ENCODE peak calls at places on chromosomes 12 and 14, in seven cellular contexts. X is colonic mucosa, V is psoas muscle, J is gastrocnemius medialis, G is prostate gland, Z is A673, T is fibroblast of lung. C is an unnamed sample.
A peak's percentile ranks its signal among the peaks of the same experiment; 100 is the strongest.

GRCh38 chr12:67813509-67813908 is 165.0 kb downstream of the DYRK2 start:
- DNase-seq in T (no peak), Z (no peak), V (no peak), J (no peak), G (no peak), X (no peak), C (no peak)

GRCh38 chr14:44742202-44742601 is 219.5 kb downstream of the KLHL28 start:
- DNase-seq in V (no peak), G (no peak), T (no peak), X (no peak), J (no peak), Z (no peak), C (no peak)

GRCh38 chr12:50707396-50707795 is 56.5 kb upstream of the ATF1 start:
- DNase-seq in Z (no peak), J (no peak), V (no peak), X (no peak), G (no peak), T (no peak), C (no peak)

GRCh38 chr14:69573841-69574265 is 818 bp downstream of the CCDC177 start:
- DNase-seq in T (no peak), X (no peak), G (no peak), J (no peak), Z (peak; percentile 66), V (no peak), C (no peak)

GRCh38 chr12:78284417-78284816 is 453.7 kb downstream of the NAV3 start:
- DNase-seq in Z (no peak), G (no peak), J (no peak), T (no peak), X (no peak), V (no peak), C (no peak)

GRCh38 chr12:13537623-13538022 is 341.1 kb downstream of the EMP1 start:
- DNase-seq in J (no peak), G (no peak), T (no peak), X (no peak), V (no peak), Z (no peak), C (no peak)

GRCh38 chr12:65597527-65597926 is 226.8 kb upstream of the HMGA2 start:
- DNase-seq in T (peak; percentile 52), J (no peak), X (no peak), V (no peak), Z (no peak), G (no peak), C (no peak)

GRCh38 chr14:21039059-21039422 is 3.1 kb upstream of the RNASE7 start:
- DNase-seq in Z (no peak), X (peak; percentile 88), V (peak; percentile 90), T (peak; percentile 61), G (peak; percentile 88), J (peak; percentile 98), C (peak; percentile 75)

GRCh38 chr12:122137229-122137628 is 36.8 kb downstream of the IL31 start:
- DNase-seq in V (no peak), Z (no peak), T (no peak), X (no peak), J (no peak), G (no peak), C (no peak)

GRCh38 chr14:86787782-86788181 is 1205.2 kb downstream of the GALC start:
- DNase-seq in V (no peak), G (no peak), X (no peak), T (peak; percentile 14), J (no peak), Z (peak; percentile 64), C (no peak)

GRCh38 chr12:92369643-92370042 is 224.0 kb upstream of the BTG1 start:
- DNase-seq in V (no peak), T (peak; percentile 72), J (no peak), X (no peak), Z (no peak), G (no peak), C (no peak)

GRCh38 chr12:90909069-90909676 is 45.8 kb downstream of the CCER1 start:
- DNase-seq in J (no peak), V (no peak), Z (peak; percentile 72), X (peak; percentile 18), T (peak; percentile 60), G (no peak), C (no peak)

GRCh38 chr12:14635776-14636175 is 60.6 kb downstream of the GUCY2C start:
- DNase-seq in V (no peak), X (no peak), Z (no peak), T (peak; percentile 46), J (no peak), G (no peak), C (no peak)

GRCh38 chr14:99259327-99259726 is 12.7 kb downstream of the BCL11B start:
- DNase-seq in J (no peak), X (no peak), V (no peak), Z (no peak), G (no peak), T (no peak), C (no peak)

GRCh38 chr12:103905730-103906349 is 24.4 kb upstream of the HSP90B1 start:
- DNase-seq in X (no peak), Z (no peak), J (no peak), V (no peak), G (no peak), T (no peak), C (no peak)

DNA sequence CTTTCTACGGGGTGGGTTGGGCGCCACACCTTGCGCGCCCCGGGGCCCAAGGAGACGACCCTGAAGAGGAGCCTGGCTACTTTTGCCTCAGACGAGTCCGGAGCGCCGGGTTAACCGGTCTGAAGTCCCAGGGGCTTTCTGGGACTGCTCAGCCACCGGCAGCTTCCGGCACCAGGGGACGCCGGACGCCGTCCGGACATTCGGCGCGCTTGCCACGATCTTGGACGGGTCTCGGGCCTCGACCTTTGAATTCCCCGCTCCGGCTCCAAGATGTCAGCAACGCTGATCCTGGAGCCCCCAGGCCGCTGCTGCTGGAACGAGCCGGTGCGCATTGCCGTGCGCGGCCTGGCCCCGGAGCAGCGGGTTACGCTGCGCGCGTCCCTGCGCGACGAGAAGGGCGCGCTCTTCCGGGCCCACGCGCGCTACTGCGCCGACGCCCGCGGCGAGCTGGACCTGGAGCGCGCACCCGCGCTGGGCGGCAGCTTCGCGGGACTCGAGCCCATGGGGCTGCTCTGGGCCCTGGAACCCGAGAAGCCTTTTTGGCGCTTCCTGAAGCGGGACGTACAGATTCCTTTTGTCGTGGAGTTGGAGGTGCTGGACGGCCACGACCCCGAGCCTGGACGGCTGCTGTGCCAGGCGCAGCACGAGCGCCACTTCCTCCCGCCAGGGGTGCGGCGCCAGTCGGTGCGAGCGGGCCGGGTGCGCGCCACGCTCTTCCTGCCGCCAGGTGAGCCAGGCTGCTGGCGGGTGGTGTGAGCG is at the start of gene ACOT4:
- DNase-seq in G (no peak), Z (peak; percentile 29), T (peak; percentile 54), J (no peak), V (no peak), X (peak; percentile 39), C (peak; percentile 80)
- TF ChIP-seq CTCF in G (peak; percentile 27), Z (no peak), T (no peak), J (no peak), V (no peak), X (peak; percentile 20), C (peak; percentile 11)

GRCh38 chr12:108691995-108692808 is 39.1 kb downstream of the CORO1C start:
- DNase-seq in J (peak; percentile 80), Z (peak; percentile 69), G (peak; percentile 62), X (peak; percentile 30), V (peak; percentile 41), T (peak; percentile 49), C (no peak)
- H3K4me3 ChIP-seq in J (peak overlapping the region; percentile 40), Z (no peak overlapping the region), G (no peak overlapping the region), X (no peak overlapping the region), V (peak overlapping the region; percentile 55), T (no peak overlapping the region), C (peak overlapping the region; percentile 21)

GRCh38 chr12:29152223-29152868 is 3.3 kb downstream of the FAR2 start:
- DNase-seq in T (no peak), X (no peak), J (no peak), G (no peak), V (no peak), Z (no peak), C (no peak)

GRCh38 chr12:29146201-29146600 is 2.9 kb upstream of the FAR2 start:
- DNase-seq in J (no peak), X (no peak), Z (no peak), V (no peak), G (no peak), T (no peak), C (no peak)

GRCh38 chr12:29148065-29148957 is 767 bp upstream of the FAR2 start:
- DNase-seq in J (peak; percentile 28), V (peak; percentile 28), X (peak; percentile 81), Z (peak; percentile 42), G (no peak), T (peak; percentile 22), C (peak; percentile 63)

GRCh38 chr12:29149691-29150382 is 759 bp downstream of the FAR2 start:
- DNase-seq in X (peak; percentile 61), G (no peak), Z (no peak), V (peak; percentile 20), T (no peak), J (no peak), C (no peak)

DNA sequence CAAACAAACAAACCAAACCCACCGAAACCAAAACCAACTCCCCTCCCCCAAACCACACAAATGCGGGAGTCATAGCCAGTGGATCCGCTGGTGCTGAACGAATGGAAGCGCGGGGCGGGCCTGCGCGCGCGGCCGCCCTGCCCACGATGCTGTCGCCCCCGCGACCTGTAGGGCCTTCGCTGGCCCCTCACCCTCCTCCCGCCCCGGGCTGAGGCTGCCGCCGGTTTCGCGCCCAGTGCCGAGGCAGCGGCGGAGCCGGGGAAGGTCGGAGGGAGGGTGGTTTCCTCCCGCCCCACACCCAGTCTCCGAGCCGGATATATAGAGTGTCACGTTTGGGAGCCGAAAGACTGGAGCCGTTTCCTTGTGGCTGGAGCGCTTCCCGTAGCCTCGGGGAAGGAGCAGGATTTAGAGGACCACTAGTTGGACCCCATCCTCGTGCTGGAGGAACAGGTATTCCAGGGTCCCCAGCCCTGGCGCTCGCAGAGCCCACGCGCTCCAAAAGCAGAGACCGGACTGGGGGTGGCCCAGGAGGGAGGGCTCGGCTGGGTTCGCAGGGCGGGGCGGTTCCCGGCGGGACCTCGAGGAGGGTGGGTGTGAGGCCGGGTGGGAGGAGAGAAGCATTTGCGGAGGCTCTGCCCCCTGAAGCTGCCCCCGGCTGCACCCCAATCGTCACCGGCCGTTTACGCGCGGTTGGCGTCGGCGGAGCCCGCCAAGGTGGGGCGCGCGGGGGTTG is at the start of gene FAR2:
- DNase-seq in J (no peak), T (peak; percentile 53), X (peak; percentile 76), G (no peak), V (peak; percentile 58), Z (peak; percentile 61), C (peak; percentile 84)
- H3K27ac ChIP-seq in J (peak within 1 kb of the TSS; percentile 81), T (peak within 1 kb of the TSS; percentile 77), X (peak within 1 kb of the TSS; percentile 84), G (peak within 1 kb of the TSS; percentile 30), V (peak within 1 kb of the TSS; percentile 58), Z (peak within 1 kb of the TSS; percentile 76), C (peak within 1 kb of the TSS; percentile 84)

GRCh38 chr12:61536525-61536924 is 723.7 kb upstream of the USP15 start:
- DNase-seq in T (no peak), Z (no peak), G (no peak), V (no peak), J (no peak), X (no peak), C (no peak)

GRCh38 chr12:61536117-61536516 is 724.1 kb upstream of the USP15 start:
- DNase-seq in V (no peak), X (no peak), J (no peak), G (no peak), T (no peak), Z (no peak), C (no peak)

DNA sequence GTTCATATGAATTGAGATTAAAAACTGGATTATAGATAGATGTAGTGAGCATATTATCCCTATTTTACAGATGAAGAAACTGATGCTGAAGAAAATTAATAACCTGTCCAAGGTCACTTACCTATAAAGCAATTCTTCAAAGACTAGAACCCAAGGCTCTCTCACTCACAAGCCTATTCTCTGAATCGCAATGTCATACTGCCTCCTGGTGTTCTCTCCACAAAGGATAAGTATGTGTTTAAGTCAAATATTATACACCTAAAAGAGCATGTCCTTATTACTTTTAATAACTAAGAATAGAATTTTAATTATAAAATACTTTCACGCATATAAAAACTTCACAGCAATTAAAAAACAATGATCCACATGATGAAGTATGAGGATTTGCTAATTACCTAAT is 721.3 kb upstream of the USP15 start:
- DNase-seq in V (no peak), J (no peak), X (no peak), G (no peak), Z (peak; percentile 35), T (no peak), C (no peak)
- TF ChIP-seq CTCF in V (no peak), J (no peak), X (no peak), G (no peak), Z (peak; percentile 37), T (no peak), C (no peak)

C was measured in upper lobe of right lung.